ENCODE peak calls at places on chromosomes 5 and 9, in eight cellular contexts. Q, V, I, B, X, L, O and J are unnamed samples.
A peak's percentile ranks its signal among the peaks of the same experiment; 100 is the strongest.

GRCh38 chr9:124769451-124770358 is 1.4 kb downstream of the NR6A1 start:
- DNase-seq in B (no peak), V (no peak), L (peak; percentile 58), I (no peak), O (no peak), Q (no peak), X (no peak), J (no peak)

GRCh38 chr5:132263548-132264261 is 6.2 kb downstream of the PDLIM4 start:
- DNase-seq in V (no peak), Q (peak; percentile 84), I (peak; percentile 83), X (no peak), L (no peak), O (peak; percentile 89), B (peak; percentile 91), J (no peak)

GRCh38 chr9:69798737-69799136 is 21.9 kb upstream of the CFAP95 start:
- DNase-seq in I (no peak), B (peak; percentile 19), O (peak; percentile 40), X (no peak), Q (no peak), V (no peak), L (no peak), J (no peak)

GRCh38 chr9:84207443-84208032 is 133.0 kb downstream of the SLC28A3 start:
- DNase-seq in I (no peak), O (no peak), V (no peak), X (no peak), Q (peak; percentile 21), L (peak; percentile 28), B (no peak), J (peak; percentile 57)

GRCh38 chr9:4970970-4971641 is 14.0 kb upstream of the JAK2 start:
- DNase-seq in O (no peak), B (no peak), I (no peak), Q (no peak), V (no peak), X (no peak), L (no peak), J (no peak)

GRCh38 chr5:143752165-143752564 is 59.8 kb upstream of the HMHB1 start:
- DNase-seq in I (no peak), X (no peak), V (no peak), B (no peak), Q (no peak), L (no peak), O (no peak), J (no peak)

GRCh38 chr9:99050292-99050911 is 54.5 kb upstream of the TGFBR1 start:
- DNase-seq in V (peak; percentile 90), O (peak; percentile 69), L (no peak), Q (peak; percentile 29), I (no peak), X (no peak), B (peak; percentile 82), J (no peak)

GRCh38 chr9:136376457-136376856 is 3.0 kb upstream of the CARD9 start:
- DNase-seq in X (no peak), Q (no peak), I (no peak), B (no peak), V (no peak), L (no peak), O (no peak), J (no peak)

GRCh38 chr9:127783111-127783621 is 2.7 kb upstream of the CDK9 start:
- DNase-seq in I (no peak), B (no peak), V (no peak), O (no peak), Q (no peak), L (no peak), X (no peak), J (peak; percentile 96)

GRCh38 chr5:8641796-8642505 is 773.0 kb downstream of the MTRR start:
- DNase-seq in L (no peak), X (no peak), I (no peak), B (no peak), V (no peak), Q (no peak), O (no peak), J (no peak)

GRCh38 chr5:50751064-50751657 is 84.7 kb downstream of the PARP8 start:
- DNase-seq in I (no peak), L (peak; percentile 67), X (no peak), O (peak; percentile 20), Q (peak; percentile 36), B (peak; percentile 25), V (peak; percentile 46), J (peak; percentile 11)

GRCh38 chr5:95543017-95543705 is 11.6 kb downstream of the SKIC3 start:
- DNase-seq in Q (no peak), V (no peak), O (peak; percentile 30), I (no peak), B (no peak), L (no peak), X (no peak), J (no peak)

GRCh38 chr5:143188692-143189091 is 214.8 kb downstream of the NR3C1 start:
- DNase-seq in O (no peak), Q (no peak), B (no peak), I (no peak), L (no peak), X (no peak), V (no peak), J (no peak)

GRCh38 chr5:28156981-28157380 is 1118.6 kb upstream of the CDH9 start:
- DNase-seq in X (no peak), B (no peak), O (peak; percentile 81), I (no peak), Q (peak; percentile 3), V (no peak), L (no peak), J (no peak)

GRCh38 chr5:9538504-9538903 is 7.4 kb downstream of the SEMA5A start:
- DNase-seq in I (no peak), O (peak; percentile 51), B (peak; percentile 49), L (no peak), V (no peak), Q (no peak), X (no peak), J (no peak)

GRCh38 chr9:105246656-105247162 is 2.3 kb downstream of the SLC44A1 start:
- DNase-seq in V (no peak), X (no peak), Q (no peak), L (no peak), I (no peak), B (no peak), O (no peak), J (no peak)

GRCh38 chr5:32116574-32117313 is 57.4 kb downstream of the GOLPH3 start:
- DNase-seq in O (peak; percentile 26), I (no peak), V (no peak), B (no peak), L (no peak), Q (peak; percentile 54), X (no peak), J (no peak)

GRCh38 chr9:9804109-9804508 is 808.7 kb downstream of the PTPRD start:
- DNase-seq in V (no peak), I (no peak), X (no peak), O (no peak), B (no peak), Q (no peak), L (no peak), J (no peak)

GRCh38 chr5:141880961-141881801 is 3.0 kb upstream of the PCDH1 start:
- DNase-seq in I (no peak), B (no peak), L (no peak), O (peak; percentile 9), Q (no peak), V (no peak), X (no peak), J (no peak)

GRCh38 chr5:33105521-33105941 is 335.2 kb upstream of the TARS1 start:
- DNase-seq in B (peak; percentile 19), X (no peak), Q (peak; percentile 78), V (no peak), I (no peak), L (no peak), O (peak; percentile 75), J (no peak)

GRCh38 chr9:99012957-99013512 is 69.3 kb downstream of the COL15A1 start:
- DNase-seq in I (no peak), Q (no peak), V (peak; percentile 17), B (no peak), O (no peak), L (no peak), X (no peak), J (no peak)

GRCh38 chr5:141920771-141921170 is 2.9 kb upstream of the DELE1 start:
- DNase-seq in L (no peak), V (no peak), B (no peak), X (no peak), I (no peak), O (no peak), Q (no peak), J (no peak)

GRCh38 chr5:177539411-177539810 is 15.0 kb downstream of the FAM193B start:
- DNase-seq in Q (peak; percentile 89), I (no peak), L (no peak), O (peak; percentile 65), X (no peak), V (no peak), B (no peak), J (no peak)

GRCh38 chr5:5154733-5155132 is 14.6 kb downstream of the ADAMTS16 start:
- DNase-seq in L (no peak), O (no peak), Q (no peak), B (no peak), I (no peak), V (no peak), X (no peak), J (no peak)

GRCh38 chr9:38443181-38443580 is 18.9 kb upstream of the IGFBPL1 start:
- DNase-seq in B (peak; percentile 19), Q (no peak), X (no peak), I (no peak), L (no peak), O (peak; percentile 43), V (no peak), J (no peak)

GRCh38 chr9:105243015-105243686 is 1.3 kb upstream of the SLC44A1 start:
- DNase-seq in X (no peak), O (peak; percentile 69), L (no peak), B (peak; percentile 33), V (no peak), I (no peak), Q (peak; percentile 54), J (no peak)

GRCh38 chr5:153798830-153799229 is 239.9 kb downstream of the FAM114A2 start:
- DNase-seq in V (no peak), B (no peak), I (no peak), Q (no peak), L (no peak), X (no peak), O (no peak), J (no peak)

GRCh38 chr9:20319641-20320337 is 302.5 kb downstream of the MLLT3 start:
- DNase-seq in O (peak; percentile 94), Q (no peak), I (no peak), X (no peak), B (peak; percentile 95), L (no peak), V (no peak), J (no peak)

GRCh38 chr5:130963798-130964197 is 201.3 kb downstream of the HINT1 start:
- DNase-seq in B (no peak), L (no peak), X (no peak), V (no peak), I (no peak), Q (peak; percentile 29), O (no peak), J (no peak)

GRCh38 chr9:107323836-107324235 is 40.8 kb downstream of the RAD23B start:
- DNase-seq in Q (no peak), L (no peak), X (no peak), I (no peak), O (no peak), B (no peak), V (no peak), J (no peak)

GRCh38 chr9:112754578-112754977 is 4.0 kb downstream of the SNX30 start:
- DNase-seq in L (peak; percentile 47), Q (peak; percentile 64), O (no peak), B (peak; percentile 44), X (no peak), I (no peak), V (no peak), J (no peak)

GRCh38 chr5:90558344-90559192 is at the start of gene ADGRV1:
- DNase-seq in I (no peak), X (peak; percentile 77), B (peak; percentile 19), L (peak; percentile 77), O (peak; percentile 29), Q (peak; percentile 25), V (peak; percentile 77), J (no peak)

GRCh38 chr5:43305948-43306563 is 7.2 kb downstream of the HMGCS1 start:
- DNase-seq in I (no peak), O (peak; percentile 78), L (peak; percentile 80), V (peak; percentile 56), X (no peak), Q (peak; percentile 49), B (peak; percentile 70), J (peak; percentile 50)

GRCh38 chr9:137485343-137486140 is 26.4 kb upstream of the NSMF start:
- DNase-seq in B (no peak), Q (no peak), O (no peak), X (no peak), L (no peak), I (no peak), V (no peak), J (no peak)